ENCODE peak calls at places on chromosomes 12 and 14, in five cellular contexts. A is HepG2, N is K562, Z is H1, S is GM12878. J is an unnamed sample.

GRCh38 chr12:101877816-101878811 is 734 bp downstream of the DRAM1 start:
- DNase-seq in N (peak), S (no peak), A (peak), Z (no peak), J (peak)

GRCh38 chr14:36511981-36512584 is 7.9 kb downstream of the NKX2-1 start:
- DNase-seq in N (no peak), Z (no peak), S (no peak), A (no peak), J (no peak)

GRCh38 chr12:39505025-39505424 is 62.1 kb upstream of the KIF21A start:
- DNase-seq in A (no peak), N (no peak), S (no peak), Z (no peak), J (no peak)

GRCh38 chr12:26473291-26473690 is 277.9 kb downstream of the SSPN start:
- DNase-seq in A (no peak), Z (no peak), N (no peak), S (peak), J (no peak)

GRCh38 chr12:26833692-26834168 is 736 bp upstream of the ITPR2 start:
- DNase-seq in A (no peak), S (no peak), Z (peak), N (no peak), J (no peak)

GRCh38 chr12:68263366-68263765 is 10.0 kb upstream of the IL22 start:
- DNase-seq in A (no peak), Z (no peak), N (no peak), S (no peak), J (no peak)

GRCh38 chr12:30329281-30329680 is 366.4 kb downstream of the IPO8 start:
- DNase-seq in A (no peak), S (no peak), N (no peak), Z (no peak), J (no peak)

GRCh38 chr14:61615743-61616523 is 79.4 kb upstream of the HIF1A start:
- DNase-seq in Z (no peak), A (no peak), S (no peak), N (no peak), J (no peak)

GRCh38 chr12:162467-163307 is 51.3 kb downstream of the SLC6A12 start:
- DNase-seq in S (no peak), N (no peak), Z (no peak), A (no peak), J (no peak)

GRCh38 chr12:65609359-65609771 is 214.9 kb upstream of the HMGA2 start:
- DNase-seq in Z (no peak), N (no peak), S (no peak), A (no peak), J (peak)

GRCh38 chr14:54025661-54026060 is 69.0 kb upstream of the BMP4 start:
- DNase-seq in A (peak), N (no peak), Z (no peak), S (no peak), J (peak)

GRCh38 chr12:30695327-30696102 is at the start of gene IPO8:
- DNase-seq in S (peak), A (peak), Z (peak), N (peak), J (peak)

GRCh38 chr12:45730116-45730841 is 773 bp downstream of the ARID2 start:
- DNase-seq in Z (peak), A (no peak), S (no peak), N (peak), J (no peak)

GRCh38 chr12:120388711-120389431 is 19.9 kb upstream of the MSI1 start:
- DNase-seq in Z (peak), S (no peak), A (no peak), N (no peak), J (no peak)

GRCh38 chr14:59254146-59254910 is 65.9 kb downstream of the DAAM1 start:
- DNase-seq in Z (no peak), S (no peak), N (no peak), A (no peak), J (no peak)

GRCh38 chr12:123278150-123278627 is 6.5 kb upstream of the CDK2AP1 start:
- DNase-seq in S (peak), N (no peak), A (no peak), Z (no peak), J (no peak)

GRCh38 chr14:102949062-102949800 is 26.8 kb downstream of the AMN start:
- DNase-seq in Z (no peak), A (no peak), S (no peak), N (no peak), J (no peak)

GRCh38 chr14:105281354-105282097 is 19.3 kb downstream of the BRF1 start:
- DNase-seq in Z (no peak), A (peak), S (no peak), N (peak), J (peak)

GRCh38 chr12:88420460-88420859 is 159.8 kb downstream of the KITLG start:
- DNase-seq in S (no peak), Z (no peak), N (no peak), A (no peak), J (peak)

GRCh38 chr12:95759039-95759438 is 31.5 kb downstream of the NTN4 start:
- DNase-seq in S (no peak), N (no peak), Z (no peak), A (no peak), J (no peak)

DNA sequence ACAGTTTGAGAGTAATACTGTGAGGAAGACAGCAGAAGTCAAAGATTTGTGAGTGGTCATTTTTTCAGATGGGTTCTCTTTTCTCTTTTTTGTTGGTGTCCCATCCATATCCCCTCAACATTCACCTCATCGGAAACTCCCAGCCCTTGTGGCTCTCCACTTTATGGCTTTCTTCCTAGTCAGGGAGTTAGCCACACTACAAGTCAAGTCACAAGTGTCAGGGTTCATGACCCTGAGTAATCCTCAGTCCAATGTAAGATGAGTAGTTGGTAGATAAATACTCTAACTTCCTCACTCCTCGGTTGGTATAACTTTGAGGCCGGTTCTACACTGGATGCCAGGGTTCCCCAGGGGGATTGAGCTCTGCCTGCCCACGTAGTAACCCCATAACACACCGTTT is 41.4 kb downstream of the PTGER2 start:
- DNase-seq in S (no peak), N (no peak), Z (no peak), A (no peak), J (no peak)
- TF ChIP-seq HDAC2 in S (no peak), N (no peak), Z (no peak), A (no peak), J (no peak)

GRCh38 chr12:19428261-19428660 is 11.0 kb upstream of the AEBP2 start:
- DNase-seq in A (no peak), Z (no peak), S (no peak), N (no peak), J (no peak)

GRCh38 chr12:19430988-19431387 is 8.3 kb upstream of the AEBP2 start:
- DNase-seq in Z (no peak), A (no peak), S (no peak), N (no peak), J (no peak)

GRCh38 chr12:19434538-19434937 is 4.8 kb upstream of the AEBP2 start:
- DNase-seq in A (no peak), Z (no peak), S (no peak), N (no peak), J (no peak)

GRCh38 chr12:19432309-19433170 is 6.8 kb upstream of the AEBP2 start:
- DNase-seq in S (no peak), N (no peak), A (no peak), Z (no peak), J (no peak)

GRCh38 chr12:19431407-19432308 is 7.6 kb upstream of the AEBP2 start:
- DNase-seq in Z (no peak), S (peak), N (no peak), A (no peak), J (no peak)
- TF ChIP-seq HDAC2 in Z (no peak), S (no peak), N (no peak), A (no peak), J (no peak)

DNA sequence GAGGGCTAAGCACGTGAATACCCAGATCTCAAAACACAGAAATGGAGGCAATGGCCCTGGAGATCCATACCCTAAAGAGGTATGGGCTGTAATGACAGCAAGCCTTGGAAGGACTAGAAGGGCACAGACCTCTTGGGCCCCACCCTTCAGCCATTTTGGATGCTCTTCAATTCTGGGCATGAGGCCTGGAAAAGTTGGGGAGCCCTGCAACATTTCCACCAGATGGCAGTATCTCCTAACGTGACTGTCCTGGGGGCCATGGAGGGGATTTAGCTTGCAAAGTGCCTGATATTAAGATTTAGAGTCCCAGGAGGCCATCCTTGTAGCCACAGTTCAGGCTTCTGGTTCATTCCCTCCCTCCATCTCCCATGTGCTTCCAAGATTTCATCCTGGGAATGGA is 30.2 kb downstream of the KCNA5 start:
- DNase-seq in S (no peak), A (no peak), N (no peak), Z (peak), J (no peak)
- TF ChIP-seq HDAC2 in S (no peak), A (no peak), N (no peak), Z (no peak), J (no peak)

DNA sequence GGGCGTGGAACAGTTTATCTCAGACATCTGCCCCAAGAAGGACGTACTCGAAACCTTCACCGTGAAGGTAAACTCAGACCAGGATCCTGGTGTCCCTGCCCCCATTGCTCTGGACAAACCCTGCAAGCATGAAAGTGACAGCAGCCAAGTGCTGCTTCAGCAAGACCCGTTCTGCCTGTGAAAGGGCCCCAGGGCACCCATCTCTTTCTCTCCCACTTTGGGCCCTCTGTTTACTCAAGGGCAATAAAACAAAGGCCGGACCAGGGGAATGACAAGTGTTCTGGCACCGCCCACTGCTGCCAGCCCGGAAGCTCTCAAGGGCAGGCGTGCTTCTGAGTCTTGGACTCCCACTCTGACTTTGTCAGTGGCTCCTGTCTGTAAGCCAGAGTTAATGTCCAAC is 35.3 kb downstream of the CD9 start:
- DNase-seq in Z (no peak), N (no peak), A (peak), S (no peak), J (no peak)
- TF ChIP-seq HDAC2 in Z (no peak), N (no peak), A (peak), S (no peak), J (no peak)

GRCh38 chr12:1995205-1995896 is 8.9 kb downstream of the DCP1B start:
- DNase-seq in S (peak), Z (no peak), N (no peak), A (no peak), J (no peak)
- TF ChIP-seq HDAC2 in S (no peak), Z (no peak), N (no peak), A (no peak), J (no peak)

DNA sequence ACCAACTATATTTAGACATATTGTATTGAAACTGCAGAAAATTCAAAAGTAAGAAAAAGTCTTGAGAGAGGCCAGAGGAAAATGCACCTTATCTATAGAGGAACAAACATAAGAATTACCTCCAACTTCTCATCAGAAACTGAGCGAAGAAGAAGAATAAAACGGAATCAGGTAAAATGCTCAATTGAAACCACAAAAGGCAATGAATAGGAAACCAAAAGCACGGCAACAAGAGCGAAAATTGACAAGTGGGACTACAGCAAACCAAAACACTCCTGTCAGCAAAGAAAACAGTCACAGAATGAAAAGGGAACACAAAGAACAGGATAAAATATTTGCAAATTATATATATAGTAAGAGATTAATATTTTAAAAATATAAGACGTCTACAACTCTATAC is 61.9 kb upstream of the PARP11 start:
- DNase-seq in S (no peak), Z (no peak), A (no peak), N (no peak), J (no peak)
- TF ChIP-seq HDAC2 in S (no peak), Z (no peak), A (no peak), N (no peak), J (no peak)

GRCh38 chr12:9660046-9660445 is 9.5 kb upstream of the CLEC2D start:
- DNase-seq in N (no peak), Z (no peak), A (no peak), S (no peak), J (no peak)
- TF ChIP-seq HDAC2 in N (no peak), Z (no peak), A (no peak), S (no peak), J (no peak)

DNA sequence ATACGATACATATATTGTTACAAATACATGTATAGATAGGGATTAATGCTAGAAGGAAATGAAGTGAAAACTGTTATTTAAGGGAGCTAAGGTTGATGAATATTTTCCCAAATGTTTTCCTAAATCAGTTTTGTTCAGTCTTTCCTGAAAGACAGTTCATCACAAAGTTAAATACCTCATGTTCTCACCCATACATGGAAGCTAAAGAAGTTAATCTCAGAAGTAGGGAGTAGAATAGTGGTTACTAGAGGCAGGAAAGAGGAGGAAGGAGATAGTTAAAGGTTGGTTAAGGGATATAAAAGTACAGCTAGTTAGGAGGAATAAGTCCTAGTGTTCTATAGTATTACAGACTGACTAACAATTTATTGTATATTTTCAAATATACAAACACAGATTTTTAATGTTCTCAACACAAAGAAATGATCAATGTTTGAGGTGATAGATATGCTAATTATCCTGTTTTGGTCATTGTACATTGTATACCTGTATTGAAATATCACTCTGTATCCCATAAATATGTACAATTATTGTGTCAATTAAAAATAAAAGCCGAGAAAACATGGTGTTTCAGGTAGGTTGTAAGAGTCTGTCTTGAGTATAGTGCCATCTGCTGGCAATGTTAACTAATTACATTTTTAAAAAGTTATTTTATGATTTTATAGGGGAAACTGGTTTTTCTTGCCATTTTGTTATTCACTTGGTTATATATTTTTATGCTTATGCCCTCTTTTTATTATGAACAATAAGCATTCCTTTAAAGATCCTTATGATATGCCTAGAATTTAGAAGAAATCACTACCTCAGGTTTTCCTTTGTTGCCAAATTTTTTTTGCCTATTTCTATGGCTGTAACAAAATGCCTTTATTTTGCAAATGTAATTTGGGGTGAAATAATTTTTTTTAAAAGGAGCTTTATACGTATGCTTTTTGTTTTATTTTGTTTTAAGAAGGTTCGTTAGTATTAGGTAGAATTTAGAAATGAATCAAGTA is 26.9 kb downstream of the ZDHHC17 start:
- DNase-seq in S (no peak), A (peak), Z (no peak), N (peak), J (peak)
- TF ChIP-seq HDAC2 in S (no peak), A (no peak), Z (no peak), N (no peak), J (no peak)

GRCh38 chr14:101017209-101017608 is 113.7 kb upstream of the RTL1 start:
- DNase-seq in N (no peak), Z (peak), S (no peak), A (no peak), J (no peak)

GRCh38 chr14:101019541-101019940 is 116.0 kb upstream of the RTL1 start:
- DNase-seq in A (no peak), N (peak), Z (peak), S (no peak), J (peak)

GRCh38 chr14:101017806-101018560 is 114.5 kb upstream of the RTL1 start:
- DNase-seq in Z (peak), A (no peak), S (no peak), N (no peak), J (no peak)

GRCh38 chr14:101019974-101020710 is 116.6 kb upstream of the RTL1 start:
- DNase-seq in N (no peak), A (no peak), S (no peak), Z (peak), J (no peak)

GRCh38 chr14:101018561-101019290 is 115.2 kb upstream of the RTL1 start:
- DNase-seq in N (no peak), A (no peak), S (no peak), Z (peak), J (no peak)
- TF ChIP-seq HDAC2 in N (no peak), A (no peak), S (no peak), Z (no peak), J (no peak)

GRCh38 chr14:74034572-74034971 is 15.4 kb downstream of the BBOF1 start:
- DNase-seq in Z (no peak), N (no peak), S (no peak), A (no peak), J (no peak)

GRCh38 chr14:74042296-74042695 is 23.1 kb downstream of the BBOF1 start:
- DNase-seq in Z (no peak), N (no peak), A (no peak), S (no peak), J (no peak)

GRCh38 chr14:74035556-74035955 is 16.4 kb downstream of the BBOF1 start:
- DNase-seq in N (no peak), Z (no peak), S (no peak), A (no peak), J (no peak)

DNA sequence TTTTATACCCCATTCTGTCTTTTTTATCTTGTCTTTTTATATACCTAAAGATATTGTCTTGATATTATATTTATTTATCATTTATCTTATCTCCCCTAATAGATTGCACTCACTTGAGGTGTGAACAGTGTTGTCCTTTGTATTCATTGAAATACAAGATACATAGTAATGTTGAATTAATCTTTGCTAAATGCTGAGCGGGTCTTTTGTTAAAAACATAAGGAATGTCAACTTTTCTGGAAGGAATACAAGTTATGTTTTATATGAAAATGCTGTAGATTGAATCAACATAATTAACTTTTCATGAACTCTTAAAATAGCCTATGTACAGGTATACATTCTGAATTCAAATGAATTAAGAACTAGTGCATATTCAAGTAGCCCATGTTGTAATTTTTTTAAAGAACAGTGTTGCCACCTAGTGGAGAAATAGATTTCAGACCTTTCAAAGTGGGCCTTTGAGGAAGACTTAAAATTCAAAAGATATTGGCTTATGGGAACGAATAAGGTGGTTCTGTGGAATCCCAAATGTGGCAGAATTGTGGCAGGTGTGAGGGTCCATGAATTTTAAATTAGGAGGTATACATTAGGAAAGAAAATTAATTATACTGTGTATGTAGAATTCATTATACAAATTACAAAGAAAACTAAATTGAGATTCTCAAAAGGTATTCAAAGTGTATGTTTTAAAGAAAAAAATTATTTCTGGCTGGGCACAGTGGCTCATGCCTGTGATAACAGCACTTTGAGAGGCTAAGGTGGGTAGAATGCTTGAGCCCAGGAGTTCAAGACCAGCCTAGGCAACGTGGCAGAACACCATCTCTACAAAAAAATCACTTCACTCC is 19.1 kb downstream of the BBOF1 start:
- DNase-seq in Z (no peak), S (no peak), N (peak), A (peak), J (peak)
- TF ChIP-seq HDAC2 in Z (no peak), S (no peak), N (no peak), A (no peak), J (no peak)

J was measured in A549.